ENCODE peak calls at places on chromosomes 3 and 15, in four cellular contexts. B, C, W and Z are unnamed samples. For H3K27me3, the result is how much of the 10 kb centered on the place peaks cover.

GRCh38 chr15:74587924-74588323 is 27.7 kb upstream of the CLK3 start:
- DNase-seq in B (no peak), C (no peak), W (no peak), Z (no peak)

GRCh38 chr3:117255736-117256135 is 546.2 kb downstream of the TUSC7 start:
- DNase-seq in B (no peak), C (no peak), W (no peak), Z (no peak)

GRCh38 chr15:57041416-57041815 is 123.0 kb downstream of the TCF12 start:
- DNase-seq in B (no peak), C (no peak), W (no peak), Z (no peak)

GRCh38 chr3:64342940-64343691 is 117.8 kb upstream of the PRICKLE2 start:
- DNase-seq in B (no peak), C (peak), W (no peak), Z (peak)

GRCh38 chr3:18370672-18371071 is 54.5 kb downstream of the SATB1 start:
- DNase-seq in B (no peak), C (no peak), W (no peak), Z (no peak)

GRCh38 chr15:79430901-79431635 is 1.1 kb upstream of the MINAR1 start:
- DNase-seq in B (no peak), C (no peak), W (peak), Z (peak)

GRCh38 chr3:141402476-141403171 is 34.3 kb downstream of the ZBTB38 start:
- DNase-seq in B (peak), C (no peak), W (peak), Z (peak)

GRCh38 chr15:92069308-92070244 is 216.1 kb downstream of the SLCO3A1 start:
- DNase-seq in B (no peak), C (no peak), W (peak), Z (peak)

GRCh38 chr3:35664460-35664919 is 25.2 kb downstream of the ARPP21 start:
- DNase-seq in B (peak), C (no peak), W (peak), Z (no peak)

GRCh38 chr15:90711418-90711824 is 5.7 kb upstream of the BLM start:
- DNase-seq in B (no peak), C (no peak), W (no peak), Z (no peak)

GRCh38 chr15:90716317-90716975 is 700 bp upstream of the BLM start:
- DNase-seq in B (no peak), C (no peak), W (peak), Z (no peak)

GRCh38 chr15:90710436-90710835 is 6.7 kb upstream of the BLM start:
- DNase-seq in B (peak), C (no peak), W (no peak), Z (peak)

GRCh38 chr15:90711842-90712241 is 5.3 kb upstream of the BLM start:
- DNase-seq in B (no peak), C (no peak), W (no peak), Z (no peak)

DNA sequence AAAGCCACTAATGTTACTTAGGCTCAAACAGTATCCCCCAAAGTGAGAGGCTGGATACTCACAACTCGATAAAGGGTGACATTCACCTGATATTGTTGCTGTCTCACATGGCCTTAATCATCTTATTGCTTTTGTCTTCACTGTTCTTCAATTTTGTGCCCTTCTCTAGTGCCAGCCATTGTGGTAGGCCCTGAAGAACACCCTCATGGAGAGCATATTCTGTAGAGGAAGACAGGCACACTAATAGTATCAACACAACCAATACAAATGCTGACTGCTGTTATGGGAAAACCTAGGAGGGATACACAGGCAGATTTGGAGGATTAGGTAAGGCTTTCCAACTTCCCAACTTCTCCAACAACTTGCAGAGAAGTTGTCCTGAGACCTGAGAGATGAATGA is 4.1 kb upstream of the BLM start:
- DNase-seq in B (no peak), C (no peak), W (no peak), Z (no peak)
- H3K27me3 ChIP-seq in B (under half), C (under half), W (under half), Z (under half)

DNA sequence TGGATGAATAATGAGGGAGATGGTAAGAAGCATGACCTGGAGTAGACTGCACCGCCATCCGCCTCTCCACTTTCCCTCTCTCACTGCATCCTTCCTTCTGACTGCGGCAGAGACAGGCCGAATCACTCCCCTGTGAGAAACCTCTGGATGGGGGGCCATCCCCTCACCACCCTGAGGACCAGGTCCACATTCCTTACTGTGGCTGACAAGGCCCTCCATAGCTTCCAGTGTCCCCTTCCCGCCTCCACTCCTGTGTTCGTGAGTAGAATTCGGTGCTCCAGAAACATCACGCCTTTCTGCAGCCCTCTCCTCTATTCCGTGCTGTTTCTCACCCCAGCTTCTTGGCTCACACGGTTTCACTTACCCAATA is 2.8 kb downstream of the PIGZ start:
- DNase-seq in B (no peak), C (no peak), W (no peak), Z (no peak)
- H3K27me3 ChIP-seq in B (under half), C (under half), W (under half), Z (half or more)

DNA sequence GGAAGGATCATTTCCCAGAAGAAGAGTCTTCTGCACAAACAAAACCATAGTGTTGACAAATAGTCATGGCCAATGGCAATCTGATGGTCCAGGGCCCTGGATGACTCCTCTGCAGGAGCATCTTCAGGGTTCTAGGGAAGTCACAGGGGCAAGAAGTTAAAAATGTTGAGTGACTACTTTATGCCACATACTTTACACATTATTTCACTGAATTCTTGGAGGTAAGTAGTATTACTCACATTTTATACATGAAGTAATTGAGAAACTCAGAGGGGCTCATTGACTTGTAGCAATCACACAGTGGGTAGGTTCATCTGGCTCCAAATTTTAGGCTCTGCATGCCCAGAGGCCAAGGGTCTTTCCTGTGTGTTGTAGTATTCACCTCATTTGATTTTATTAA is 430.2 kb upstream of the MCTP2 start:
- DNase-seq in B (no peak), C (no peak), W (no peak), Z (no peak)
- H3K27me3 ChIP-seq in B (under half), C (under half), W (under half), Z (under half)

GRCh38 chr15:68510558-68510957 is 68.2 kb upstream of the CORO2B start:
- DNase-seq in B (no peak), C (no peak), W (no peak), Z (no peak)
- H3K27me3 ChIP-seq in B (under half), C (under half), W (under half), Z (under half)